ENCODE peak calls at places on chromosomes 1 and 21, in five cellular contexts. B is heart left ventricle; H is IMR-90; X is fibroblast of lung; Y is CD8-positive, alpha-beta T cell. O is an unnamed sample.

GRCh38 chr1:10784998-10785854 is 11.2 kb downstream of the CASZ1 start:
- DNase-seq in Y (no peak), H (no peak), B (no peak), X (no peak), O (no peak)

GRCh38 chr1:41498391-41498790 is 13.9 kb upstream of the EDN2 start:
- DNase-seq in B (no peak), X (no peak), Y (no peak), H (no peak), O (no peak)

GRCh38 chr1:153429266-153430165 is 13.2 kb downstream of the S100A7A start:
- DNase-seq in H (no peak), B (no peak), X (no peak), Y (no peak), O (peak; percentile 37)

GRCh38 chr1:40673452-40673851 is 8.0 kb upstream of the RIMS3 start:
- DNase-seq in H (peak; percentile 44), X (peak; percentile 9), B (no peak), Y (no peak), O (no peak)

GRCh38 chr1:179779645-179780272 is 36.7 kb downstream of the FAM163A start:
- DNase-seq in B (no peak), X (peak; percentile 5), H (no peak), Y (no peak), O (no peak)

GRCh38 chr1:78254517-78254916 is 208.8 kb downstream of the GIPC2 start:
- DNase-seq in H (peak; percentile 80), B (no peak), X (peak; percentile 59), Y (no peak), O (peak; percentile 58)

GRCh38 chr21:44666401-44667320 is at the start of gene KRTAP12-2:
- DNase-seq in B (peak; percentile 29), Y (no peak), H (no peak), X (no peak), O (no peak)

GRCh38 chr1:2594001-2594640 is 7.5 kb downstream of the PRXL2B start:
- DNase-seq in H (no peak), X (peak; percentile 37), B (peak; percentile 60), Y (no peak), O (no peak)

GRCh38 chr1:177355575-177355974 is 184.8 kb downstream of the BRINP2 start:
- DNase-seq in Y (no peak), X (peak; percentile 47), H (peak; percentile 19), B (no peak), O (peak; percentile 22)

GRCh38 chr1:172400073-172400737 is 20.3 kb upstream of the C1orf105 start:
- DNase-seq in B (no peak), Y (no peak), H (no peak), X (no peak), O (no peak)

GRCh38 chr1:178796013-178796412 is 71.0 kb downstream of the RALGPS2 start:
- DNase-seq in X (no peak), Y (no peak), B (no peak), H (no peak), O (no peak)

GRCh38 chr1:187121661-187122060 is 292.9 kb downstream of the PLA2G4A start:
- DNase-seq in H (no peak), B (no peak), Y (no peak), X (no peak), O (no peak)

GRCh38 chr1:229843627-229844238 is 217.7 kb downstream of the URB2 start:
- DNase-seq in B (peak; percentile 29), Y (no peak), H (no peak), X (peak; percentile 92), O (peak; percentile 71)

GRCh38 chr1:147598631-147599361 is 57.5 kb downstream of the BCL9 start:
- DNase-seq in X (no peak), Y (peak; percentile 32), B (no peak), H (peak; percentile 15), O (no peak)

GRCh38 chr21:41664881-41665765 is 101.7 kb downstream of the RIPK4 start:
- DNase-seq in H (peak; percentile 67), X (peak; percentile 50), B (no peak), Y (no peak), O (peak; percentile 41)

GRCh38 chr1:56577859-56578663 is 1.3 kb downstream of the PLPP3 start:
- DNase-seq in X (peak; percentile 60), Y (no peak), B (peak; percentile 41), H (peak; percentile 61), O (peak; percentile 48)

GRCh38 chr1:33434363-33434750 is 3.5 kb upstream of the PHC2 start:
- DNase-seq in X (no peak), Y (no peak), H (no peak), B (no peak), O (no peak)

GRCh38 chr21:40140675-40141074 is 273.4 kb downstream of the PCP4 start:
- DNase-seq in Y (no peak), H (no peak), B (no peak), X (no peak), O (no peak)

GRCh38 chr1:152107984-152108898 is 7.0 kb downstream of the TCHH start:
- DNase-seq in H (peak; percentile 46), Y (no peak), X (peak; percentile 82), B (peak; percentile 10), O (no peak)

GRCh38 chr1:10781137-10781536 is 15.3 kb downstream of the CASZ1 start:
- DNase-seq in B (no peak), Y (no peak), H (no peak), X (no peak), O (no peak)

GRCh38 chr1:12185036-12185435 is 18.2 kb downstream of the TNFRSF1B start:
- DNase-seq in B (no peak), Y (no peak), H (no peak), X (no peak), O (no peak)

GRCh38 chr1:56255516-56256181 is 323.7 kb downstream of the PLPP3 start:
- DNase-seq in H (peak; percentile 69), Y (no peak), X (peak; percentile 96), B (peak; percentile 66), O (no peak)

GRCh38 chr1:201882665-201883132 is 6.0 kb upstream of the SHISA4 start:
- DNase-seq in Y (no peak), X (peak; percentile 72), B (no peak), H (peak; percentile 87), O (peak; percentile 95)

GRCh38 chr1:67818725-67819301 is 14.5 kb downstream of the GNG12 start:
- DNase-seq in H (no peak), X (no peak), Y (no peak), B (no peak), O (no peak)

GRCh38 chr1:234212764-234213406 is 160.4 kb upstream of the COA6 start:
- DNase-seq in Y (no peak), X (peak; percentile 3), B (no peak), H (peak; percentile 26), O (peak; percentile 38)
- TF ChIP-seq CTCF in Y (no peak), X (peak; percentile 31), B (no peak), H (peak; percentile 29), O (peak; percentile 11)

DNA sequence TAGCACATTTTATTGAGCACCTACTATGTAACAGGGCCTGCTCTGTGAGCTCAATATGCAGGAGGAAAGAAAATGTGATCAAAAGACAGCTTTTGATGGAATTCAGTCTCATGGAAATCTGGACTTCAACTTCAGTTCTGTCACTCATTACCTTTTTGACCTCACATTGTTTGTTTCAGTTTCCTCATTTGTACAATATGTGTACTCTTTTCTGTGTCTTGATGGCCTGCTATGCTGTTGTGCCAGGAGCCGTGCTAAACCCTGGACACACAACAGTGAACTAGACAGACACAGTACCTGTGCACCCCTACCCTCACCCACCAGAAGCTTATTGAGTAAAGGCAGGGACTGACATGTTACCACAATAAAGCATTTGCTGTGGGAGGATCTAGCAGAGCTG is 162.9 kb upstream of the FGGY start:
- DNase-seq in H (no peak), Y (no peak), B (no peak), X (no peak), O (no peak)
- H3K27ac ChIP-seq in H (no peak overlapping the region), Y (no peak overlapping the region), B (no peak overlapping the region), X (no peak overlapping the region), O (no peak overlapping the region)

GRCh38 chr1:27360159-27361043 is 6.4 kb downstream of the MAP3K6 start:
- DNase-seq in Y (peak; percentile 38), H (no peak), B (no peak), X (no peak), O (no peak)
- TF ChIP-seq CTCF in Y (no peak), H (no peak), B (no peak), X (no peak), O (no peak)

GRCh38 chr1:155079487-155080249 is 1.0 kb downstream of the EFNA3 start:
- DNase-seq in B (no peak), X (no peak), Y (no peak), H (no peak), O (no peak)

GRCh38 chr1:155079210-155079486 is 511 bp downstream of the EFNA3 start:
- DNase-seq in X (no peak), H (no peak), Y (no peak), B (no peak), O (no peak)

GRCh38 chr1:155081472-155082300 is 3.0 kb downstream of the EFNA3 start:
- DNase-seq in B (no peak), X (no peak), H (no peak), Y (peak; percentile 43), O (no peak)

GRCh38 chr1:155082301-155082940 is 3.8 kb downstream of the EFNA3 start:
- DNase-seq in Y (no peak), H (no peak), X (no peak), B (no peak), O (no peak)

DNA sequence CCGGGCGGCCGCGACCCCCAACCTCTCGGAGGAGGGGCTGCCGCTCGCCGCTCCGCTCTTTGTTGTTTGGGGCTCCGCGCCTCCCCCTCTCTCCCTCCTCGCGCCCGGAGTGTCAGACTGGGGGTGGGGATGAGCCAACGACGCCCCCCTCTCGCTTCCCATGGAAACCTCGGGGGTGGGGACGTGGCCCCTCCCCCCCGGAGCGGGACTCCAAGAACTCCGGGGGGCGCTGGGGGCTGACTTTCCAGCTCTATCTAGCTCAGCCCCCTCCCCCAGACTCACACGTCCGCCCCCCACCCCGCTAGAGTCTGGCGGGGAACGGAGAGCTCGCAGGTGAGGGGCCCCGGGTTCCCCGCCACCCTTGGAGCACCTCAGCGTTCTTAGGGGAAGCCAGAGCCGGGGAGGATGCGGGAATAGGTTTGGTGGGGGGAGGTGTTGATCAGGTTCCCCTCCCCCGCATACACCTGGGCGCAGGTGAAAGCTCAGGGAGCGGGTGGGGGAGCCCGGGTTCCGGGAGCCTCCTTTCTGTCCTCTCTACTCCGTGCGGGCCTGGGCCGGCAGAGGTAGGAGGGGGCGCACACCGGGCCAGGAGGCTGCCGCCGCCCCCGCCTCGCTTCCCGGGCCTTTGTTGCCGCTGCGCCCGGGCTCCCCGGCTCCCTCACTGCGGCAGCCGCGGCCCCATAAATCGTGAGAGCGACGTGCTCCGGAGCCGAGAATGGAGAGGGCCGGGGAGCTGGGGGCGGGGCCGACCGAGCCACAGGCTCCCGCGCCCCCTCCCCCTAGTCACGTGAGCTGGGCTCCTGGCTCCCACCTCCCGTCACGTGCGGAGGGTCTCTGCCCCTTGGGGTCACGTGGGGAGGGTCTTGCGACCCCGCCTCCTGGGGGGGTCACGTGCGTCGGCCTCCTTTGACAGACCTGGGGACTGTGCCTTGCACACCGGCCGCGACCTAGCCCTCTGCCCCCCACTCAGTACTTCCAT is 1.9 kb downstream of the EFNA3 start:
- DNase-seq in Y (peak; percentile 36), H (no peak), X (no peak), B (no peak), O (no peak)
- H3K27ac ChIP-seq in Y (no peak overlapping the region), H (no peak overlapping the region), X (no peak overlapping the region), B (no peak overlapping the region), O (no peak overlapping the region)

DNA sequence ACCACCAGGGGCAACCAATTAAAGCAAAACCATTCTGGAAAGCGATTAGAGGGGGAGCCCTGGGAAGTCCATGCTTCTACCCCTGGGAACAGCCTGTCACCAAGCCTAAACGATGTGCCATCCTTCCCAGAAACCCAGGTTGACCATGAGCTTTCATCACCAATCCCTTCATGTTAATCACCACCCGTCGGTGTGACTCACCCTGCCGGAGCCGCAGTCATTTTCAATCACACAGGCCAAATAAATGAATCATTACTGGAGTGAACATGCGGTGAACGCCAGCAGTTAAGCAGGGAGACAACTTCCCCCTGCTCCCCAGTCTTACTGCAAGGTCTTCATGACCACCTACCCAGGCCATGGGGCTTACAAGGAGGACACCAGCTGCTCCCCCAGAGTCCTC is 308.8 kb downstream of the AJAP1 start:
- DNase-seq in H (no peak), B (no peak), Y (no peak), X (no peak), O (peak; percentile 79)
- TF ChIP-seq CTCF in H (no peak), B (no peak), Y (no peak), X (no peak), O (no peak)